ENCODE peak calls at places on chromosome 10, in eight cellular contexts. C is A172; X is GM20000; S is activated T-cell treated with anti-CD3 and anti-CD28 coated beads, Interleukin-2, amount 50 U/mL, for 48 hours; L is DMS79 treated with DMSO at 0.1 percent for 48 hours; J is HTR-8/SVneo; F is GM13977; K is CD8-positive, alpha-beta memory T cell. W is an unnamed sample.

GRCh38 chr10:60417024-60417423 is 27.3 kb upstream of the ANK3 start:
- DNase-seq in C (no peak), X (no peak), S (no peak), L (no peak), J (no peak), F (no peak), K (no peak), W (no peak)

GRCh38 chr10:32952541-32953276 is 5.3 kb downstream of the ITGB1 start:
- DNase-seq in C (no peak), X (no peak), S (no peak), L (no peak), J (no peak), F (no peak), K (no peak), W (no peak)

GRCh38 chr10:78331391-78331922 is 297.8 kb downstream of the RPS24 start:
- DNase-seq in C (peak), X (no peak), S (no peak), L (no peak), J (no peak), F (no peak), K (no peak), W (no peak)

GRCh38 chr10:132540456-132540855 is 2.9 kb downstream of the INPP5A start:
- DNase-seq in C (no peak), X (no peak), S (no peak), L (no peak), J (no peak), F (no peak), K (no peak), W (no peak)

GRCh38 chr10:90089724-90090123 is 388.3 kb downstream of the KIF20B start:
- DNase-seq in C (peak), X (no peak), S (no peak), L (no peak), J (no peak), F (no peak), K (no peak), W (no peak)

GRCh38 chr10:17217661-17218306 is 10.3 kb upstream of the VIM start:
- DNase-seq in C (peak), X (no peak), S (no peak), L (no peak), J (no peak), F (no peak), K (no peak), W (no peak)

GRCh38 chr10:26879744-26880143 is 19.0 kb upstream of the ABI1 start:
- DNase-seq in C (peak), X (no peak), S (no peak), L (peak), J (no peak), F (no peak), K (no peak), W (peak)

GRCh38 chr10:77104459-77104980 is 533.1 kb downstream of the KCNMA1 start:
- DNase-seq in C (peak), X (no peak), S (no peak), L (no peak), J (peak), F (no peak), K (no peak), W (no peak)

GRCh38 chr10:30645340-30645827 is 15.8 kb upstream of the LYZL2 start:
- DNase-seq in C (no peak), X (no peak), S (peak), L (peak), J (no peak), F (no peak), K (no peak), W (no peak)

GRCh38 chr10:5645944-5646617 is 20.3 kb downstream of the ASB13 start:
- DNase-seq in C (no peak), X (no peak), S (no peak), L (no peak), J (no peak), F (no peak), K (no peak), W (peak)